ENCODE peak calls at places on chromosomes 7 and 10, in five cellular contexts. Y is SJSA1; E is breast epithelium; H is naive thymus-derived CD4-positive, alpha-beta T cell; M is GM23248. F is an unnamed sample. For H3K27me3, the result is how much of the 10 kb centered on the place peaks cover.

GRCh38 chr7:129493555-129493954 is 8.8 kb upstream of the SMKR1 start:
- DNase-seq in H (no peak), Y (no peak), E (no peak), M (peak), F (no peak)

GRCh38 chr10:43760514-43760913 is 111.8 kb upstream of the ZNF32 start:
- DNase-seq in E (no peak), H (no peak), M (no peak), Y (no peak), F (no peak)

GRCh38 chr7:90973146-90973545 is 291.1 kb upstream of the FZD1 start:
- DNase-seq in Y (no peak), E (no peak), M (peak), H (no peak), F (no peak)

GRCh38 chr7:33965116-33965827 is 59.9 kb downstream of the BMPER start:
- DNase-seq in M (peak), H (no peak), Y (no peak), E (no peak), F (no peak)

GRCh38 chr10:14602807-14603538 is 171.7 kb downstream of the FAM107B start:
- DNase-seq in Y (peak), E (no peak), M (no peak), H (no peak), F (no peak)

GRCh38 chr10:43128958-43129706 is 9.1 kb upstream of the CSGALNACT2 start:
- DNase-seq in E (peak), M (peak), H (no peak), Y (peak), F (no peak)

GRCh38 chr7:85776691-85777363 is 590.0 kb upstream of the SEMA3D start:
- DNase-seq in M (peak), Y (no peak), H (no peak), E (no peak), F (no peak)

GRCh38 chr10:110651044-110651958 is 7.2 kb downstream of the RBM20 start:
- DNase-seq in M (peak), Y (peak), H (peak), E (no peak), F (peak)

GRCh38 chr10:59098387-59098786 is 78.1 kb upstream of the PHYHIPL start:
- DNase-seq in Y (peak), M (peak), H (no peak), E (no peak), F (peak)

GRCh38 chr10:126663328-126663727 is 7.2 kb downstream of the C10orf90 start:
- DNase-seq in E (peak), M (peak), Y (no peak), H (no peak), F (no peak)

GRCh38 chr10:133186416-133187090 is 26.5 kb downstream of the KNDC1 start:
- DNase-seq in E (no peak), M (no peak), H (no peak), Y (no peak), F (peak)

GRCh38 chr10:113369185-113369785 is 183.6 kb upstream of the HABP2 start:
- DNase-seq in Y (no peak), H (no peak), M (no peak), E (no peak), F (no peak)

GRCh38 chr7:72268826-72269225 is 143.3 kb downstream of the CALN1 start:
- DNase-seq in H (no peak), E (no peak), M (no peak), Y (no peak), F (no peak)

GRCh38 chr10:103181244-103181643 is 11.8 kb downstream of the NT5C2 start:
- DNase-seq in M (no peak), E (no peak), Y (no peak), H (peak), F (peak)

GRCh38 chr7:99573257-99573656 is 14.8 kb downstream of the ZNF655 start:
- DNase-seq in M (no peak), H (no peak), E (no peak), Y (no peak), F (no peak)

GRCh38 chr7:158421394-158421793 is 166.2 kb downstream of the PTPRN2 start:
- DNase-seq in E (no peak), M (no peak), Y (no peak), H (no peak), F (no peak)

GRCh38 chr7:55308186-55308929 is 56.8 kb upstream of the LANCL2 start:
- DNase-seq in H (no peak), Y (no peak), M (peak), E (no peak), F (peak)

GRCh38 chr10:58177362-58177947 is 90.2 kb downstream of the IPMK start:
- DNase-seq in Y (peak), H (peak), M (peak), E (no peak), F (peak)

GRCh38 chr7:98238976-98239375 is 13.1 kb downstream of the TECPR1 start:
- DNase-seq in H (no peak), M (peak), E (no peak), Y (peak), F (no peak)

GRCh38 chr7:100171087-100171681 is 2.8 kb upstream of the GAL3ST4 start:
- DNase-seq in E (no peak), H (peak), M (peak), Y (no peak), F (no peak)

GRCh38 chr10:853017-853416 is 78.5 kb downstream of the LARP4B start:
- DNase-seq in M (no peak), H (no peak), Y (no peak), E (no peak), F (no peak)

GRCh38 chr7:2288503-2288902 is 25.7 kb downstream of the SNX8 start:
- DNase-seq in M (no peak), H (no peak), Y (no peak), E (no peak), F (no peak)

GRCh38 chr10:84331091-84331490 is 2.7 kb downstream of the CCSER2 start:
- DNase-seq in Y (no peak), H (no peak), E (no peak), M (no peak), F (no peak)

GRCh38 chr10:71223365-71224058 is 11.1 kb downstream of the UNC5B start:
- DNase-seq in M (no peak), H (no peak), Y (no peak), E (no peak), F (no peak)

GRCh38 chr7:142470336-142470830 is 212.5 kb upstream of the PRSS58 start:
- DNase-seq in Y (no peak), E (no peak), M (no peak), H (no peak), F (no peak)

GRCh38 chr10:33241351-33241750 is 93.1 kb downstream of the NRP1 start:
- DNase-seq in Y (peak), H (no peak), E (no peak), M (peak), F (no peak)

GRCh38 chr7:16080131-16080530 is 341.2 kb downstream of the CRPPA start:
- DNase-seq in H (no peak), Y (no peak), M (no peak), E (no peak), F (no peak)

GRCh38 chr7:41956712-41957111 is 253.8 kb upstream of the INHBA start:
- DNase-seq in H (no peak), M (peak), E (no peak), Y (no peak), F (no peak)

GRCh38 chr7:158026636-158027265 is 560.9 kb downstream of the PTPRN2 start:
- DNase-seq in E (no peak), M (no peak), Y (no peak), H (no peak), F (no peak)

GRCh38 chr7:80453699-80454340 is 58.0 kb downstream of the GNAT3 start:
- DNase-seq in E (no peak), H (no peak), Y (no peak), M (peak), F (peak)

GRCh38 chr7:100929811-100930174 is 19.5 kb upstream of the MUC3A start:
- DNase-seq in M (no peak), H (no peak), Y (no peak), E (no peak), F (no peak)

GRCh38 chr10:91575044-91575610 is 57.7 kb downstream of the PPP1R3C start:
- DNase-seq in M (no peak), Y (no peak), H (no peak), E (peak), F (no peak)

GRCh38 chr7:47968852-47969774 is 10.3 kb downstream of the HUS1 start:
- DNase-seq in H (peak), E (no peak), M (peak), Y (peak), F (peak)

GRCh38 chr7:100372256-100372655 is 1.0 kb upstream of the PILRA start:
- DNase-seq in Y (no peak), H (no peak), M (peak), E (no peak), F (no peak)

DNA sequence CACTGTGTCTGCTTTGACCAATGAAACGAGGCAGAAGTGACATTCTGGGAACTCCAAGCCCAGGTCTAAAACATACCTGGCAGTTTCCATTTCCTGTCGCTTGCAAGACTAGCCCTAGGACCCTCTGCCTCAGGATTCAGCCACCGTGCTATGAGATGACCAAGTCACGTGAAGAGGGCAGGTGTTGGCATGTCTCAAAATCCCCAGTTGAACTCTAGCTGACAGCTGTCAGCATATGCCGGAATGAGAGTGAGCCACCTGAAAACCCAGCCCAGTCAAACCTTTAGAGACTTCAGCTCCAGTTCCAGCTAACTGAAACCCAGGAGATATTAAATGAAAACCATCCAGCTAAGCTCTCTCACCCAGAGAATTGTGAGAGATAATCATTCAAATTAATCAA is 89.9 kb upstream of the PPP1R3A start:
- DNase-seq in Y (no peak), E (no peak), H (no peak), M (no peak), F (no peak)
- H3K4me3 ChIP-seq in Y (no peak), E (no peak), H (no peak), M (no peak), F (no peak)

DNA sequence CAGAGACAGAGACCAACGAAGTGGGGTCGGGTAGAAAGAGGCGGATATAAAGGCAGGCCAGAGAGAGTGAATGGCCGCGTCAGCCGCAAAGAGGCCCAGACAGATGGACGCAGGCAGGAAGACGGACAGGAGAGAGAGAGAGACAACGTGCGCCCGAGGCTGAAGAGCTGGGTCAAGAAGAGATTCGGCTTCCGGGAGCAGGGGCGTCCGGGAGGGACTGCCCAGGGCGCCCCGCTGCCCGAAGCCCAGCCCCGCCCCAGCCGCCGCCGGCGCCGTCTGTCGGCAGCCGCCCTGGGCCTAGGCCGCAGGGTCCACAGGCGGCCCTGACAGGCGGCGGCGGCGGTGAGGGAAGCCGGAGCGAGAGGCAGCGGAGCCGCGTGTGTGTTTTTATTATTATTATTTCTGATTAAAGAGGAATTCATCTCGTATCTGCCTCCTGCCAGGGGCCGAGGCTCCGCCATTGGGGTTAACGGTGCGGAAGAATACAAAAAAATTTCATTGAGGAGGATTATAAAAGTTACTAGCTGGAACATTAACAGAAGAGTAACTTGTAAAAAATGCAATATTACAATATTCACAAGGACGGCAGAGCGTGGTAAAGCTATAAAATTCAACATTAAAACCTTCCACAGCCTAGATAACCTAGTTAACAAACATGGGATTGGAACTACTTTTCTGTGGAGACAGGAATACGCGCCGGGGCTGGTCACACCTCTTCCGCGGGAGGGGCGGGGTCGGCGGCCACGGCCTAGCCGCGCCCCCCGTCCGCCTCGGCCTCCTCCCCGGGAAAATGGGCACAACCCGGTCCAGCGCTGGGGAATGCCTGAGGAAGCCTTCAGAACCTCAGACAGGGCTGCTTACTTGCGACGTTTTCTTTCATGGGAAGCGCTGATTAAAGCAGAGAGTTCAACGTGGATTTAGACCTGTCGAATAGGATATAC is 29.7 kb upstream of the PAX2 start:
- DNase-seq in H (no peak), E (no peak), M (no peak), Y (no peak), F (no peak)
- H3K27me3 ChIP-seq in H (under half), E (under half), M (half or more), Y (half or more), F (under half)

GRCh38 chr10:125049216-125049903 is 107.4 kb downstream of the ZRANB1 start:
- DNase-seq in E (no peak), H (no peak), Y (no peak), M (no peak), F (no peak)

GRCh38 chr10:125041856-125042506 is 100.1 kb downstream of the ZRANB1 start:
- DNase-seq in H (no peak), M (no peak), E (no peak), Y (no peak), F (no peak)

GRCh38 chr10:125048101-125048864 is 106.4 kb downstream of the ZRANB1 start:
- DNase-seq in M (peak), H (no peak), E (peak), Y (peak), F (peak)

GRCh38 chr10:125039354-125039769 is 97.4 kb downstream of the ZRANB1 start:
- DNase-seq in H (no peak), E (no peak), M (no peak), Y (no peak), F (no peak)

DNA sequence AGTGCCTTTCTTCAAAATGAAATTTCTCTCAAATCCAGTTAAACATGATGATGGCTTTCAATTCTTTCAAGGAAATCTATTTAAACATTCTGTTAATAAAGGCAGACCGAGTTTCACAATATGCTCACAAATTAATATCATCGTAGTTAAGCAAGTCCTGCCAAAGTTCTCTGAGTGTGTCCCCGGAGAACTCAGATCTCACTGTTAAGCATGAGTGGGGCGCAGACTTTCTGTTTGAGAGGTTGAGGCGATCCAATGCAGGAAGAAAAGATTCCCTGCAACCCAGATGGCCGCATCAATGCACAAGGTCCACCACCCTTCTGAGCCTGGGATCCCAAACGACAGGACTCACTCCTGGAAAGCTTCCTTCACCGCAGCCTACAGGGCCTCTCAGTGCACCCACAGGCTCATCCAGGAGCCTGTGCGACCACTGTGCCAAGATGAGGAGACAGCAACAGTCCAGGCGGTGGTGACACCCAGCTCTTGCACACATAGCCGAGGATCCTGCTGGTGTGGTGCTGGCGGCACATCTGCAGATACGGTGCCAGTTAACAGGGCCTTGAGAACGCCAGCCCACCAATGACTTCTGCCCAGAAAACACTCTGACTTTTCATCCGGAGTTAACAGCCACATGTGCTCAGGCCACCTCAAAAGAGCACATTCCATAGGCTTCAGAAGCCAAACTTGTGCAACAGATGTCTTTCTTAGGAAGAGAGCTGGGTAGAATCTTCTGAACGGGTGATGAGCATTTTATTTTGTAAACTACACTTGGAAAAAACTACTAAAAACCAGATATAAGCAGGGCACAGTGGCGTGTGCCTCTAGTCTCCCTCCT is 102.1 kb downstream of the ZRANB1 start:
- DNase-seq in H (no peak), M (peak), Y (no peak), E (no peak), F (no peak)
- H3K27ac ChIP-seq in H (no peak), M (peak), Y (no peak), E (no peak), F (no peak)

GRCh38 chr10:130301026-130301892 is 165.1 kb downstream of the GLRX3 start:
- DNase-seq in H (peak), M (peak), Y (no peak), E (no peak), F (no peak)
- H3K4me3 ChIP-seq in H (peak), M (peak), Y (no peak), E (peak), F (no peak)

DNA sequence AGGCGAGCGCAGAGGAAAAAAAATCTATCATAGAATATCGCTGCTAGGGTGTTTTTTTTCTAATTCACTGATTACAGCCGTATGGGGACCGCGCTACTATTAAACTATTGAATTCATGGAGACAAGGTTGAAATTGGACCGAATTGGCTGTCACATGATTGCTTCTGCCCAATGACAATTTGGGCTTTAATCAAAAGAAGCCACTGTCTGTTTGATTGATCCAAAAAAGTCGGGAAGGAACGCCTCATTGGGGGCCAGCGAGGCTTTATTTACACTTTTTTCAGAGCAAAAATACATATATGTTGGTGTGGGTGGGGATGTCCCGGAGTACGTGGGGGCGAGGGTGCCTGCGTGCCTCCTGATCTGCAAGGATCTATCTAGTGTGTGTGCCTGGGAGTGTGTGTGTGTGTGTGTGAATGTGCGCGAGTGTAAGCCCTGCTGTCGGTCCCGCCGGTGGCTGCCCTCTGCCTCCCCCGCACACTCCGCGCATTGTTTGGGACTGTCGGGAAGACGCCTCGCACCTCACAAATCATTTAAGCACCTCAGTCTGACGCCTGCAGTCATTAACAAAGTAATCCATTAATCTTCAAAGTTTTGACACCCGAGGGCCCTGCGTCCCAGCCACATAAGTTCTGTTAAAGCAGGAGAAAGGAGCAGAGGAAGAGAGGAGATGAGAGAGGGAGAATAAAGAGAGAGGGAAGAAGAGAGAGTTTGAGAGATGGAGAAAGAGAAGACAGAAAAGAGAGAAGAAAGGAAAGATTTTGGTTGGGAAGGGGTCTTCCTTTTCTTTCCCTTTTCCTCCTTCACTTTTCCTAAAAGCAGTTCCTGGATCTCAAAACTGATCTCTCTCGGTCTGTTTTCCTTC is at the start of gene HOXA2:
- DNase-seq in E (peak), Y (no peak), M (no peak), H (no peak), F (no peak)
- H3K27me3 ChIP-seq in E (under half), Y (under half), M (under half), H (under half), F (under half)

GRCh38 chr7:151684408-151685175 is 164.9 kb upstream of the RHEB start:
- DNase-seq in M (peak), Y (no peak), E (no peak), H (no peak), F (no peak)

GRCh38 chr7:151683615-151684407 is 164.1 kb upstream of the RHEB start:
- DNase-seq in Y (no peak), E (no peak), M (no peak), H (no peak), F (no peak)

GRCh38 chr7:151680810-151681209 is 161.1 kb upstream of the RHEB start:
- DNase-seq in Y (peak), M (peak), E (no peak), H (no peak), F (no peak)

GRCh38 chr7:151681726-151682125 is 162.0 kb upstream of the RHEB start:
- DNase-seq in Y (no peak), M (no peak), E (no peak), H (no peak), F (no peak)

DNA sequence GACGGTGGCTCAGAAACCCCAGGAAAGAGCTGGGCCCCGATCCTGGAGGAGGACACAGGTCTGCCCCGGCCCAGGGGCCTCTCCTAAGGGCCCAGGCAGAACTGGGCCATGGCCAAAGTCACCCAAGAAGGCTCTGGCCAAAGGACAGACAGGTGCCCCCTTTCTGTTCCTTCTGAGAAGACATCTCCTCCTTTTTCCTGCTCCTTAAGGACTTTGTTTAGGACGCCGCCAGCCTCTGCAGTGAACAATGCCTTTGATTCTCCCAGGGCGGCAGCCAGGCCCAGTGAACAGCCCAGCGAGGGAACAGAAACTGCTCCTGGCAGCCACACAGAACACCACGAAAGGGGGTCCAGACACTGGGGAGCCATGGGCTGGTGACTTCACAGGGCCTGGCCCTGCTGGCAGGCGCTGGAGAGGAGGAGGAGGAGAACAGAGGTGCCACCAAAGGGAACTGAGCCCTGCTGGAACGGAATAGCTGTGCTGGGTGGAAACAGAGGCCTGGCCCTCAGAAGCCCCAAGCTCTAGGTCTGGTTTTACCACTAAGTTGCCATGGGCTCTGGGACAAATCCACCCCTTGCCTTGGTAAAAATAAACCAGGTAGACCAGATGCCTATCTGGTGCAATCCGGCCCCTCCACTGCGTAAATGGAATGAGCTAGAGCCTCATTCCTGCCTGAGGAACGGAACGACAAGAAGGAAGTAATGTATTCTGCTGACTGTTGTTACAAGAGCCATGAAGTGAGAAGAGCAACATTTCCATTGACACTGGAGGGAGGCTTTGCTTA is 163.3 kb upstream of the RHEB start:
- DNase-seq in H (no peak), M (no peak), E (no peak), Y (no peak), F (no peak)
- H3K27ac ChIP-seq in H (no peak), M (no peak), E (peak), Y (no peak), F (no peak)

F was measured in SJCRH30.